ENCODE peak calls at places on chromosomes 11 and 22, in nine cellular contexts. One of them, this sample, is unnamed.

GRCh38 chr11:19769820-19770219 is 57.2 kb downstream of the NAV2 start:
- DNase-seq in HCT116: no peak
- DNase-seq in endothelial cell of umbilical vein: no peak
- DNase-seq in HepG2: no peak
- DNase-seq in stomach: no peak
- DNase-seq in sigmoid colon: no peak
- DNase-seq in spleen: no peak
- DNase-seq in transverse colon: no peak
- DNase-seq in suprapubic skin: no peak
- DNase-seq in this sample: no peak

GRCh38 chr22:32050678-32051515 is 7.8 kb downstream of the SLC5A1 start:
- DNase-seq in stomach: peak; percentile 52
- DNase-seq in transverse colon: no peak
- DNase-seq in sigmoid colon: no peak
- DNase-seq in spleen: no peak
- DNase-seq in suprapubic skin: peak; percentile 65
- DNase-seq in HCT116: peak; percentile 95
- DNase-seq in HepG2: peak; percentile 20
- DNase-seq in endothelial cell of umbilical vein: no peak
- DNase-seq in this sample: peak; percentile 90

GRCh38 chr11:6856871-6857270 is 6.0 kb upstream of the OR10A2 start:
- DNase-seq in endothelial cell of umbilical vein: no peak
- DNase-seq in spleen: no peak
- DNase-seq in transverse colon: no peak
- DNase-seq in HepG2: no peak
- DNase-seq in suprapubic skin: no peak
- DNase-seq in stomach: no peak
- DNase-seq in sigmoid colon: no peak
- DNase-seq in HCT116: no peak
- DNase-seq in this sample: no peak

GRCh38 chr11:17807034-17807433 is 72.5 kb downstream of the KCNC1 start:
- DNase-seq in HepG2: peak; percentile 11
- DNase-seq in sigmoid colon: no peak
- DNase-seq in suprapubic skin: no peak
- DNase-seq in endothelial cell of umbilical vein: no peak
- DNase-seq in spleen: no peak
- DNase-seq in stomach: no peak
- DNase-seq in HCT116: no peak
- DNase-seq in transverse colon: no peak
- DNase-seq in this sample: no peak

GRCh38 chr11:103433976-103434375 is 324.8 kb downstream of the DYNC2H1 start:
- DNase-seq in suprapubic skin: no peak
- DNase-seq in HepG2: no peak
- DNase-seq in HCT116: no peak
- DNase-seq in stomach: no peak
- DNase-seq in transverse colon: no peak
- DNase-seq in spleen: no peak
- DNase-seq in endothelial cell of umbilical vein: peak; percentile 84
- DNase-seq in sigmoid colon: no peak
- DNase-seq in this sample: no peak

GRCh38 chr22:23278883-23279675 is 98.8 kb downstream of the BCR start:
- DNase-seq in transverse colon: peak; percentile 81
- DNase-seq in sigmoid colon: no peak
- DNase-seq in stomach: peak; percentile 92
- DNase-seq in endothelial cell of umbilical vein: peak; percentile 20
- DNase-seq in HCT116: no peak
- DNase-seq in suprapubic skin: no peak
- DNase-seq in HepG2: no peak
- DNase-seq in spleen: no peak
- DNase-seq in this sample: peak; percentile 94

GRCh38 chr11:92440701-92441338 is 216.2 kb downstream of the FAT3 start:
- DNase-seq in HepG2: no peak
- DNase-seq in spleen: no peak
- DNase-seq in HCT116: no peak
- DNase-seq in transverse colon: no peak
- DNase-seq in suprapubic skin: no peak
- DNase-seq in endothelial cell of umbilical vein: no peak
- DNase-seq in sigmoid colon: no peak
- DNase-seq in stomach: no peak
- DNase-seq in this sample: no peak

GRCh38 chr22:48905206-48905975 is 922.3 kb downstream of the BRD1 start:
- DNase-seq in suprapubic skin: no peak
- DNase-seq in stomach: no peak
- DNase-seq in spleen: peak; percentile 46
- DNase-seq in HepG2: no peak
- DNase-seq in HCT116: no peak
- DNase-seq in sigmoid colon: peak; percentile 46
- DNase-seq in transverse colon: no peak
- DNase-seq in endothelial cell of umbilical vein: no peak
- DNase-seq in this sample: no peak

GRCh38 chr11:127055240-127055639 is 54.7 kb upstream of the KIRREL3 start:
- DNase-seq in transverse colon: no peak
- DNase-seq in suprapubic skin: no peak
- DNase-seq in HepG2: no peak
- DNase-seq in HCT116: no peak
- DNase-seq in stomach: no peak
- DNase-seq in endothelial cell of umbilical vein: no peak
- DNase-seq in sigmoid colon: no peak
- DNase-seq in spleen: no peak
- DNase-seq in this sample: no peak

GRCh38 chr11:17386331-17387084 is 2.0 kb downstream of the KCNJ11 start:
- DNase-seq in endothelial cell of umbilical vein: peak; percentile 31
- DNase-seq in sigmoid colon: no peak
- DNase-seq in spleen: peak; percentile 78
- DNase-seq in HepG2: peak; percentile 43
- DNase-seq in stomach: peak; percentile 80
- DNase-seq in HCT116: peak; percentile 18
- DNase-seq in suprapubic skin: peak; percentile 57
- DNase-seq in transverse colon: peak; percentile 63
- DNase-seq in this sample: no peak

GRCh38 chr11:128902515-128903066 is 11.4 kb downstream of the KCNJ5 start:
- DNase-seq in transverse colon: no peak
- DNase-seq in suprapubic skin: no peak
- DNase-seq in stomach: no peak
- DNase-seq in sigmoid colon: no peak
- DNase-seq in endothelial cell of umbilical vein: no peak
- DNase-seq in spleen: no peak
- DNase-seq in HepG2: no peak
- DNase-seq in HCT116: no peak
- DNase-seq in this sample: no peak

DNA sequence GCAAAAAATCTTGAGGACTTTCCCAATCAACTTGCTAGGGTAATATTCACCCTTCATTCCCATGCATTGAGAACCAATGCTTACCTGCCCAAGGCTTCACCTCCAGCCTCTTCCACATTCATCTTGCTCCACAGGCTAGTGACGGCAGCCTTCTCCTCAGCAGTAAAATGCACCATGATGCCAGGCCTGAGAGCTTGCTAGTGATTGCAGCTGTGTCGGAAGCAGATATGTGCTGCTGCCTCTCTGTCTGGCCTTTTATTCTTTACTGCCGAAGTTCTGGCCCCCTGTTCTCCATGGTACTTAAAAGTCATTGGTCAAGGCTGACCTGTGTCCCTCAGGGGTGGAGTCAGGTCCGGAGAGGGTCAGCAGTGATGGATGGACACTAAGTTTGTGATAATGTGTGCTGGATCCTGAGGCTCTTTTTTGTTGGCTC is at the start of gene HBE1:
- DNase-seq in spleen: no peak
- DNase-seq in sigmoid colon: no peak
- DNase-seq in HepG2: no peak
- DNase-seq in suprapubic skin: no peak
- DNase-seq in endothelial cell of umbilical vein: no peak
- DNase-seq in stomach: no peak
- DNase-seq in transverse colon: no peak
- DNase-seq in HCT116: no peak
- DNase-seq in this sample: no peak
- TF ChIP-seq POLR2A in spleen: no peak
- TF ChIP-seq POLR2A in sigmoid colon: no peak
- TF ChIP-seq POLR2A in HepG2: no peak
- TF ChIP-seq POLR2A in suprapubic skin: no peak
- TF ChIP-seq POLR2A in endothelial cell of umbilical vein: no peak
- TF ChIP-seq POLR2A in stomach: no peak
- TF ChIP-seq POLR2A in transverse colon: no peak
- TF ChIP-seq POLR2A in HCT116: no peak
- TF ChIP-seq POLR2A in this sample: no peak

GRCh38 chr11:33916736-33917135 is 24.9 kb upstream of the LMO2 start:
- DNase-seq in HepG2: no peak
- DNase-seq in stomach: no peak
- DNase-seq in suprapubic skin: no peak
- DNase-seq in sigmoid colon: no peak
- DNase-seq in endothelial cell of umbilical vein: no peak
- DNase-seq in spleen: no peak
- DNase-seq in HCT116: no peak
- DNase-seq in transverse colon: no peak
- DNase-seq in this sample: no peak

GRCh38 chr11:33915521-33915920 is 23.6 kb upstream of the LMO2 start:
- DNase-seq in HepG2: no peak
- DNase-seq in spleen: no peak
- DNase-seq in suprapubic skin: no peak
- DNase-seq in stomach: no peak
- DNase-seq in transverse colon: no peak
- DNase-seq in sigmoid colon: no peak
- DNase-seq in HCT116: no peak
- DNase-seq in endothelial cell of umbilical vein: no peak
- DNase-seq in this sample: no peak

GRCh38 chr11:33919645-33920044 is 27.8 kb upstream of the LMO2 start:
- DNase-seq in transverse colon: no peak
- DNase-seq in HepG2: no peak
- DNase-seq in spleen: no peak
- DNase-seq in sigmoid colon: no peak
- DNase-seq in endothelial cell of umbilical vein: no peak
- DNase-seq in HCT116: no peak
- DNase-seq in suprapubic skin: no peak
- DNase-seq in stomach: no peak
- DNase-seq in this sample: no peak

GRCh38 chr11:33920838-33921613 is 29.1 kb upstream of the LMO2 start:
- DNase-seq in HepG2: no peak
- DNase-seq in sigmoid colon: no peak
- DNase-seq in HCT116: no peak
- DNase-seq in endothelial cell of umbilical vein: no peak
- DNase-seq in stomach: no peak
- DNase-seq in spleen: no peak
- DNase-seq in transverse colon: no peak
- DNase-seq in suprapubic skin: no peak
- DNase-seq in this sample: no peak
- TF ChIP-seq POLR2AphosphoS5 in HepG2: no peak
- TF ChIP-seq POLR2AphosphoS5 in sigmoid colon: no peak
- TF ChIP-seq POLR2AphosphoS5 in HCT116: no peak
- TF ChIP-seq POLR2AphosphoS5 in endothelial cell of umbilical vein: no peak
- TF ChIP-seq POLR2AphosphoS5 in stomach: no peak
- TF ChIP-seq POLR2AphosphoS5 in spleen: no peak
- TF ChIP-seq POLR2AphosphoS5 in transverse colon: no peak
- TF ChIP-seq POLR2AphosphoS5 in suprapubic skin: no peak
- TF ChIP-seq POLR2AphosphoS5 in this sample: no peak

GRCh38 chr11:72668645-72669347 is 5.4 kb downstream of the PDE2A start:
- DNase-seq in sigmoid colon: no peak
- DNase-seq in HCT116: no peak
- DNase-seq in endothelial cell of umbilical vein: no peak
- DNase-seq in stomach: no peak
- DNase-seq in suprapubic skin: no peak
- DNase-seq in transverse colon: no peak
- DNase-seq in HepG2: no peak
- DNase-seq in spleen: no peak
- DNase-seq in this sample: no peak
- H3K27me3 ChIP-seq in sigmoid colon: peaks cover 29% of the 10 kb centered on the region
- H3K27me3 ChIP-seq in HCT116: peaks cover 12% of the 10 kb centered on the region
- H3K27me3 ChIP-seq in endothelial cell of umbilical vein: peaks cover 9% of the 10 kb centered on the region
- H3K27me3 ChIP-seq in stomach: peaks cover 21% of the 10 kb centered on the region
- H3K27me3 ChIP-seq in suprapubic skin: peaks cover 43% of the 10 kb centered on the region
- H3K27me3 ChIP-seq in transverse colon: peaks cover 60% of the 10 kb centered on the region
- H3K27me3 ChIP-seq in HepG2: peaks cover 26% of the 10 kb centered on the region
- H3K27me3 ChIP-seq in spleen: peaks cover 13% of the 10 kb centered on the region
- H3K27me3 ChIP-seq in this sample: peaks cover 6% of the 10 kb centered on the region

DNA sequence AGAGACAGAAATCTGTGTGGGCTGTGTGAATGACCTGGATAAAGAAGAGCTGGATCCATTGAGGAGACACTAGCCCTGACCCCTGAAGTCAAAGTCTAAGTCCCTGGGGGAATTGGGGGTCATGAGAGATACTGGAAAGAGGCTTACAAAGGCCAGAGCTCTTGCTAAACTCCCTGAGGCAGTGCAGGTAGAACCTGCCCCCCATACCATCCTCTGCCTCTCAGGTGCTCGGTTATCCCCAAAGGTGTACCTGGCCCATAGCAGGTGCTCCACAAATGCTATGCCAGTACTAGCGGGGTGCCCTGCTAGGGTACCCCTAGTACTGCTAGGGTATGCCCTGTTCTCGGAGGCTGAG is 19.1 kb upstream of the SCARF2 start:
- DNase-seq in sigmoid colon: peak; percentile 24
- DNase-seq in transverse colon: no peak
- DNase-seq in endothelial cell of umbilical vein: no peak
- DNase-seq in stomach: no peak
- DNase-seq in HepG2: no peak
- DNase-seq in suprapubic skin: no peak
- DNase-seq in HCT116: no peak
- DNase-seq in spleen: peak; percentile 50
- DNase-seq in this sample: no peak
- TF ChIP-seq POLR2A in sigmoid colon: no peak
- TF ChIP-seq POLR2A in transverse colon: no peak
- TF ChIP-seq POLR2A in endothelial cell of umbilical vein: no peak
- TF ChIP-seq POLR2A in stomach: no peak
- TF ChIP-seq POLR2A in HepG2: no peak
- TF ChIP-seq POLR2A in suprapubic skin: no peak
- TF ChIP-seq POLR2A in HCT116: no peak
- TF ChIP-seq POLR2A in spleen: no peak
- TF ChIP-seq POLR2A in this sample: no peak